ENCODE peak calls at places on chromosomes 13 and 19, in seven cellular contexts. P is stomach, T is sigmoid colon, Y is SK-N-SH, Z is HCT116, J is prostate gland, H is GM12878. X is an unnamed sample.

GRCh38 chr13:71797487-71797886 is 69.5 kb downstream of the DACH1 start:
- DNase-seq in T (no peak), Y (no peak), P (no peak), H (no peak), Z (no peak), J (no peak), X (no peak)

GRCh38 chr13:45728759-45729158 is 26.6 kb downstream of the CBY2 start:
- DNase-seq in Z (peak; percentile 45), Y (no peak), T (no peak), J (no peak), P (no peak), H (no peak), X (no peak)

GRCh38 chr19:41528106-41528505 is 47.9 kb upstream of the CEACAM21 start:
- DNase-seq in Z (no peak), Y (no peak), H (no peak), P (no peak), J (no peak), T (no peak), X (no peak)

GRCh38 chr13:90402613-90403012 is 944.9 kb upstream of the MIR17HG start:
- DNase-seq in P (no peak), T (no peak), H (no peak), Y (no peak), J (no peak), Z (no peak), X (no peak)

GRCh38 chr13:25372275-25373081 is 704 bp downstream of the ATP8A2 start:
- DNase-seq in Y (peak; percentile 74), H (no peak), T (no peak), J (no peak), Z (no peak), P (no peak), X (no peak)

GRCh38 chr13:24355103-24355502 is 45.7 kb downstream of the C1QTNF9 start:
- DNase-seq in P (no peak), H (no peak), Z (no peak), J (no peak), Y (no peak), T (no peak), X (no peak)

GRCh38 chr19:47779524-47780214 is 1.2 kb downstream of the SELENOW start:
- DNase-seq in T (peak; percentile 90), H (no peak), J (peak; percentile 35), P (peak; percentile 58), Y (no peak), Z (no peak), X (no peak)

GRCh38 chr19:1945899-1946298 is 4.9 kb downstream of the CSNK1G2 start:
- DNase-seq in T (peak; percentile 80), Y (peak; percentile 93), Z (no peak), H (no peak), J (no peak), P (peak; percentile 40), X (no peak)

GRCh38 chr19:19562665-19563347 is 24.7 kb downstream of the CILP2 start:
- DNase-seq in Z (no peak), T (no peak), Y (no peak), P (no peak), H (no peak), J (no peak), X (no peak)

GRCh38 chr13:102877285-102877684 is 31.5 kb downstream of the ERCC5 start:
- DNase-seq in P (no peak), H (no peak), Z (no peak), Y (no peak), J (no peak), T (no peak), X (no peak)

GRCh38 chr13:44108345-44108858 is 228.7 kb downstream of the LACC1 start:
- DNase-seq in Y (no peak), Z (no peak), J (peak; percentile 8), P (peak; percentile 72), T (no peak), H (no peak), X (no peak)

GRCh38 chr13:30520571-30520970 is 54.8 kb upstream of the HMGB1 start:
- DNase-seq in J (no peak), H (no peak), P (no peak), Y (no peak), Z (no peak), T (no peak), X (no peak)

GRCh38 chr13:77521194-77521593 is 14.3 kb upstream of the SCEL start:
- DNase-seq in P (no peak), Y (no peak), J (no peak), T (no peak), Z (no peak), H (no peak), X (no peak)

GRCh38 chr19:48530044-48530720 is 18.5 kb upstream of the LMTK3 start:
- DNase-seq in T (no peak), P (no peak), H (no peak), J (no peak), Y (peak; percentile 81), Z (no peak), X (no peak)

GRCh38 chr19:51691122-51692064 is 1.7 kb upstream of the SPACA6 start:
- DNase-seq in J (no peak), Z (no peak), H (no peak), P (no peak), Y (peak; percentile 42), T (no peak), X (no peak)

GRCh38 chr19:40928859-40929258 is 46.8 kb upstream of the CYP2A7 start:
- DNase-seq in H (no peak), J (no peak), Z (no peak), P (no peak), T (no peak), Y (no peak), X (no peak)

GRCh38 chr13:95226932-95227718 is 74.1 kb downstream of the ABCC4 start:
- DNase-seq in P (no peak), T (no peak), J (no peak), Y (no peak), H (peak; percentile 88), Z (no peak), X (no peak)

GRCh38 chr19:23409392-23410048 is 14.2 kb upstream of the ZNF91 start:
- DNase-seq in P (no peak), J (no peak), T (no peak), H (no peak), Y (peak; percentile 32), Z (no peak), X (no peak)

GRCh38 chr19:4744451-4745170 is 21.0 kb upstream of the DPP9 start:
- DNase-seq in J (no peak), H (no peak), P (no peak), Y (no peak), Z (no peak), T (peak; percentile 81), X (no peak)

GRCh38 chr13:36259361-36260137 is 38.1 kb downstream of the CCDC169 start:
- DNase-seq in Y (no peak), T (no peak), Z (no peak), H (no peak), P (no peak), J (no peak), X (no peak)

GRCh38 chr19:55585658-55586339 is 5.2 kb upstream of the ZNF579 start:
- DNase-seq in P (peak; percentile 76), Y (peak; percentile 93), Z (no peak), J (peak; percentile 65), T (peak; percentile 89), H (no peak), X (no peak)

GRCh38 chr19:5035817-5036732 is 67.2 kb downstream of the KDM4B start:
- DNase-seq in J (no peak), Y (no peak), P (no peak), Z (no peak), H (no peak), T (no peak), X (no peak)

DNA sequence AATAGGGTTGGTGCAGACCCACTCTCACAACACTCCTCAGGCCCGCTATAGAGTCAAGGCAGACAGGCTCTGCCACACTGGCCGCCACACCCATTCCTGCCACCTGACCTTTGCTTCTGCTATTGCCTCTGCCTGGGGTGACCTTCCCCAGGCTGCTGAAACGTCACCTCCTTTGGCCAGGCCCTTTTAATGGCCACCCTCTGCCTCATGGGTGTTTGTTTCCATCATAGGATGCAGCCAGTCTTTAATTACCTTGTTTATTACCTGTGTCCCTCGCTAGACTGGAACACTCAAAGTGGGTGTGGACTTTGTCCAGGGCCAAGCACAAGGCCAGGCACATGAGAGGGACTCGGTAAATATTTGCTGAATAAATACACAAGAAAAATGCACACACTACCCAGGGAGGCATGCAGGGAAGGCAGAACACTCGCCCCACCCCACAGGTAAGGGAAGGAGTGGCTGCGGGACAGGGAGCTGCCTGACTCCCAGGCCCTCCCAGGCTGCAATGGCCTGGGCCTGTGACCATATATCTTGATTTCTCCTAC is 3.2 kb downstream of the LSM4 start:
- DNase-seq in Y (no peak), Z (no peak), P (peak; percentile 77), H (no peak), T (no peak), J (peak; percentile 16), X (no peak)
- TF ChIP-seq POLR2AphosphoS5 in Y (no peak), Z (no peak), P (peak; percentile 65), H (no peak), T (no peak), J (peak; percentile 45), X (no peak)

GRCh38 chr13:75766636-75767035 is 130.5 kb downstream of the LMO7 start:
- DNase-seq in P (no peak), J (no peak), H (no peak), T (no peak), Y (no peak), Z (no peak), X (peak; percentile 72)

GRCh38 chr13:75774176-75774575 is 138.0 kb downstream of the LMO7 start:
- DNase-seq in P (no peak), Z (no peak), J (no peak), H (no peak), T (no peak), Y (no peak), X (no peak)

GRCh38 chr13:75771818-75772217 is 135.7 kb downstream of the LMO7 start:
- DNase-seq in T (no peak), H (no peak), Z (peak; percentile 64), Y (no peak), J (no peak), P (no peak), X (no peak)

GRCh38 chr13:75770164-75771145 is 134.3 kb downstream of the LMO7 start:
- DNase-seq in T (no peak), Y (no peak), J (no peak), P (no peak), H (no peak), Z (no peak), X (no peak)

GRCh38 chr13:75769141-75769905 is 133.2 kb downstream of the LMO7 start:
- DNase-seq in H (no peak), Z (no peak), Y (peak; percentile 44), T (no peak), P (no peak), J (no peak), X (peak; percentile 77)
- H3K36me3 ChIP-seq in H (no peaks in the 10 kb centered on the region), Z (no peaks in the 10 kb centered on the region), Y (peaks cover 31% of the 10 kb centered on the region), T (no peaks in the 10 kb centered on the region), P (no peaks in the 10 kb centered on the region), J (no peaks in the 10 kb centered on the region), X (peaks cover 13% of the 10 kb centered on the region)

DNA sequence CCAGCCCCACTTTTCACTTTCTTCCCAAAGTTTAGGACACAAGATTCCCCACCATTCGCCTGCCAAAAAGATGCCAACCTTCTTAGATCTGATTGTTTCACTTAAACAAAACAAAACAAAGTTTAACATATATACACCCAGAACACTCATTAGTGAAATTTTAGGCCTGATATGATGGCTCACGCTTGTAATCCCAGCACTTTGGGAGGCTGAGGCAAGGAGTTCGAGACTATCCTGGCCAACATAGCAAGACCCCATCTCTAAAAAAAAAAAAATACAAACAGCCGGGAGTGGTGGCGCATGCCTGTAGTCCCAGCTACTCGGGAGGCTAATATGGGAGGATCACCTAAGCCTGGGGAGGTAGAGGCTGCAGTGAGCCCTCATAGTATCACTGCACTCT is 4.9 kb downstream of the PGPEP1 start:
- DNase-seq in H (no peak), Y (no peak), T (no peak), P (no peak), J (no peak), Z (no peak), X (no peak)
- TF ChIP-seq POLR2AphosphoS5 in H (no peak), Y (no peak), T (no peak), P (no peak), J (no peak), Z (no peak), X (no peak)

GRCh38 chr13:48547663-48548092 is 14.8 kb upstream of the RCBTB2 start:
- DNase-seq in P (no peak), Z (no peak), H (no peak), J (no peak), Y (no peak), T (no peak), X (no peak)
- H3K36me3 ChIP-seq in P (no peaks in the 10 kb centered on the region), Z (no peaks in the 10 kb centered on the region), H (no peaks in the 10 kb centered on the region), J (no peaks in the 10 kb centered on the region), Y (no peaks in the 10 kb centered on the region), T (no peaks in the 10 kb centered on the region), X (no peaks in the 10 kb centered on the region)